ENCODE peak calls at places on chromosome 7, in ten cellular contexts. C is H9; Y is body of pancreas; N is AG04450; D is WTC11; L is CD8-positive, alpha-beta T cell; R is psoas muscle; K is stomach; Q is Panc1; I is left lung. M is an unnamed sample.

GRCh38 chr7:685540-685939 is 41.0 kb upstream of the DNAAF5 start:
- DNase-seq in N (no peak), L (no peak), K (no peak), C (no peak), D (no peak), Q (no peak), I (no peak), R (no peak), Y (no peak), M (no peak)

GRCh38 chr7:110948280-110948679 is 142.6 kb upstream of the LRRN3 start:
- DNase-seq in R (no peak), Q (no peak), N (no peak), L (no peak), Y (no peak), D (no peak), K (no peak), C (no peak), I (no peak), M (no peak)

GRCh38 chr7:105389090-105389650 is 449 bp upstream of the SRPK2 start:
- DNase-seq in C (peak), I (peak), L (no peak), R (peak), K (peak), Q (no peak), N (no peak), Y (peak), D (peak), M (peak)

GRCh38 chr7:127317447-127317961 is 64.8 kb upstream of the GRM8 start:
- DNase-seq in K (no peak), I (no peak), Q (no peak), D (no peak), L (no peak), R (no peak), C (no peak), N (no peak), Y (no peak), M (no peak)

GRCh38 chr7:141466151-141466904 is 84.9 kb upstream of the AGK start:
- DNase-seq in R (no peak), Y (no peak), K (no peak), L (no peak), Q (no peak), C (no peak), I (no peak), D (no peak), N (no peak), M (no peak)

GRCh38 chr7:81025360-81025759 is 106.5 kb upstream of the SEMA3C start:
- DNase-seq in D (no peak), L (no peak), I (no peak), R (no peak), K (no peak), N (no peak), Y (no peak), Q (no peak), C (no peak), M (no peak)

GRCh38 chr7:91083855-91084644 is 180.2 kb upstream of the FZD1 start:
- DNase-seq in N (no peak), I (no peak), K (peak), D (no peak), L (no peak), Y (peak), C (no peak), R (no peak), Q (no peak), M (no peak)

GRCh38 chr7:29326872-29327271 is 132.3 kb downstream of the CHN2 start:
- DNase-seq in N (no peak), D (no peak), C (no peak), Q (no peak), I (no peak), K (no peak), R (no peak), L (no peak), Y (no peak), M (no peak)

GRCh38 chr7:40489844-40490602 is 355.2 kb downstream of the SUGCT start:
- DNase-seq in R (no peak), K (no peak), Q (no peak), Y (no peak), D (no peak), C (no peak), L (no peak), I (no peak), N (no peak), M (no peak)

GRCh38 chr7:127897704-127898454 is 133.4 kb downstream of the LRRC4 start:
- DNase-seq in Q (no peak), L (no peak), K (no peak), C (no peak), I (no peak), D (no peak), N (no peak), R (no peak), Y (no peak), M (no peak)

GRCh38 chr7:149765399-149766121 is 7.8 kb downstream of the ZNF467 start:
- DNase-seq in C (peak), I (no peak), K (no peak), Q (no peak), N (no peak), Y (no peak), R (no peak), L (no peak), D (peak), M (peak)

GRCh38 chr7:7808156-7808555 is 89.7 kb upstream of the RPA3 start:
- DNase-seq in N (peak), K (no peak), C (no peak), R (no peak), Q (no peak), D (no peak), Y (no peak), L (no peak), I (no peak), M (no peak)

GRCh38 chr7:1943326-1943725 is 273.2 kb downstream of the ELFN1 start:
- DNase-seq in I (peak), C (no peak), R (peak), Q (no peak), K (no peak), L (no peak), N (no peak), D (no peak), Y (no peak), M (no peak)

GRCh38 chr7:33893377-33893776 is 12.0 kb upstream of the BMPER start:
- DNase-seq in L (no peak), Q (no peak), K (no peak), I (peak), R (no peak), N (no peak), C (no peak), Y (no peak), D (no peak), M (no peak)

GRCh38 chr7:19181634-19182033 is 36.4 kb upstream of the FERD3L start:
- DNase-seq in Q (no peak), I (no peak), N (no peak), K (no peak), D (no peak), R (no peak), L (no peak), C (no peak), Y (no peak), M (no peak)

GRCh38 chr7:40200791-40201190 is 66.0 kb downstream of the SUGCT start:
- DNase-seq in D (no peak), R (no peak), L (no peak), C (no peak), N (peak), K (no peak), I (no peak), Q (no peak), Y (no peak), M (no peak)

GRCh38 chr7:11786186-11786585 is 45.8 kb downstream of the THSD7A start:
- DNase-seq in D (no peak), L (no peak), Y (peak), K (no peak), R (no peak), Q (peak), N (no peak), C (no peak), I (no peak), M (no peak)

GRCh38 chr7:38411404-38411803 is 138.0 kb upstream of the TARP start:
- DNase-seq in C (peak), I (no peak), D (no peak), Y (no peak), Q (no peak), N (no peak), K (no peak), R (no peak), L (no peak), M (no peak)

GRCh38 chr7:150685219-150686029 is at the start of gene GIMAP2:
- DNase-seq in N (no peak), C (no peak), Q (no peak), D (no peak), R (no peak), I (no peak), K (no peak), L (no peak), Y (no peak), M (no peak)

GRCh38 chr7:155371884-155372781 is 74.5 kb downstream of the INSIG1 start:
- DNase-seq in C (no peak), K (no peak), Y (no peak), N (no peak), Q (no peak), I (no peak), L (no peak), R (peak), D (no peak), M (no peak)

GRCh38 chr7:38880035-38880434 is 29.0 kb downstream of the VPS41 start:
- DNase-seq in I (no peak), R (no peak), C (no peak), Q (no peak), Y (no peak), N (no peak), L (no peak), K (no peak), D (no peak), M (no peak)

GRCh38 chr7:5452937-5453540 is 29.4 kb upstream of the TNRC18 start:
- DNase-seq in N (peak), K (no peak), C (peak), Y (no peak), L (no peak), R (no peak), I (no peak), D (peak), Q (no peak), M (no peak)

GRCh38 chr7:142376356-142376997 is 118.6 kb upstream of the PRSS58 start:
- DNase-seq in Q (no peak), I (no peak), C (no peak), D (no peak), R (no peak), L (no peak), Y (peak), N (no peak), K (no peak), M (no peak)

GRCh38 chr7:157875230-157876179 is 538.7 kb downstream of the DNAJB6 start:
- DNase-seq in D (peak), L (peak), N (no peak), Q (no peak), K (peak), R (peak), C (peak), Y (no peak), I (no peak), M (no peak)
- TF ChIP-seq CTCF in D (peak), L (peak), N (no peak), Q (peak), K (peak), R (peak), C (peak), Y (peak), I (peak), M (peak)

GRCh38 chr7:46850563-46851325 is 731.2 kb downstream of the TNS3 start:
- DNase-seq in Y (no peak), L (no peak), K (no peak), R (no peak), N (no peak), D (no peak), C (no peak), Q (no peak), I (no peak), M (no peak)
- TF ChIP-seq CTCF in Y (no peak), L (no peak), K (no peak), R (no peak), N (no peak), D (no peak), C (no peak), Q (no peak), I (no peak), M (no peak)

DNA sequence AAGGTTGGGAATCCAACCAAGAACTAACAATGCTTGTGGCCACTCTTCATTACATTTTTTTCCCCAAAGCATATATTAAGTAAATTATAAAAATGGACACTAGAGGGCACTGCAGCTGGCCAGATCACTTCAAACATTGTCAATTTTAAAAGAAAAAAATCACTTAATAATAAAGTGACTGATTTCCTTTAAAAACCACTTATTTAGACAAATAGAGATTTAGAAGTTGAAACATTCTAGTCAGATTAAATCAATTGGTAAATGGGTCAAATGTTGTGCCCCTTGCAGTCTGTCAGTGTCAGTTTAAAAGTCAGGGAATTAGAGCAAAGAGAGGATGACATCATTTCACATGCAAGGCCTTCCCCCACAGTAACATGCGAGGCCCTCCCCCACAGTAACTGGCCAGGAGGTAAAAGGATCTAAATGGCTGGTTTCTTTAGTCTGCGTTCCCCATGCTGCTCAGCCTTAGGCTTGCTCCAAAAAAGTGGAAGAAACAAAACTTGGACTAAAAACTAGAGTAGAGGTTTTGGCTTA is 177.9 kb downstream of the SKAP2 start:
- DNase-seq in C (peak), I (peak), K (no peak), Y (no peak), R (peak), Q (peak), N (peak), L (no peak), D (peak), M (no peak)
- TF ChIP-seq CTCF in C (peak), I (peak), K (peak), Y (peak), R (peak), Q (peak), N (peak), L (peak), D (peak), M (peak)

GRCh38 chr7:75960372-75960771 is 34.0 kb downstream of the TMEM120A start:
- DNase-seq in L (no peak), R (no peak), N (no peak), I (no peak), Q (no peak), Y (no peak), C (no peak), K (no peak), D (no peak), M (no peak)

GRCh38 chr7:75963383-75963995 is 30.9 kb downstream of the TMEM120A start:
- DNase-seq in K (no peak), N (no peak), I (no peak), Q (no peak), R (no peak), Y (no peak), D (no peak), L (no peak), C (no peak), M (no peak)

GRCh38 chr7:75962607-75963382 is 31.6 kb downstream of the TMEM120A start:
- DNase-seq in I (no peak), D (no peak), C (no peak), Q (no peak), L (no peak), R (no peak), K (no peak), N (peak), Y (no peak), M (no peak)

GRCh38 chr7:75958802-75959543 is 35.4 kb downstream of the TMEM120A start:
- DNase-seq in C (no peak), N (no peak), Q (no peak), R (no peak), I (no peak), Y (no peak), L (no peak), K (no peak), D (no peak), M (no peak)

GRCh38 chr7:75961194-75961593 is 33.2 kb downstream of the TMEM120A start:
- DNase-seq in I (no peak), Y (no peak), D (peak), L (no peak), C (no peak), K (no peak), R (no peak), Q (no peak), N (no peak), M (no peak)
- TF ChIP-seq CTCF in I (no peak), Y (no peak), D (no peak), L (no peak), C (peak), K (no peak), R (peak), Q (no peak), N (peak), M (no peak)

DNA sequence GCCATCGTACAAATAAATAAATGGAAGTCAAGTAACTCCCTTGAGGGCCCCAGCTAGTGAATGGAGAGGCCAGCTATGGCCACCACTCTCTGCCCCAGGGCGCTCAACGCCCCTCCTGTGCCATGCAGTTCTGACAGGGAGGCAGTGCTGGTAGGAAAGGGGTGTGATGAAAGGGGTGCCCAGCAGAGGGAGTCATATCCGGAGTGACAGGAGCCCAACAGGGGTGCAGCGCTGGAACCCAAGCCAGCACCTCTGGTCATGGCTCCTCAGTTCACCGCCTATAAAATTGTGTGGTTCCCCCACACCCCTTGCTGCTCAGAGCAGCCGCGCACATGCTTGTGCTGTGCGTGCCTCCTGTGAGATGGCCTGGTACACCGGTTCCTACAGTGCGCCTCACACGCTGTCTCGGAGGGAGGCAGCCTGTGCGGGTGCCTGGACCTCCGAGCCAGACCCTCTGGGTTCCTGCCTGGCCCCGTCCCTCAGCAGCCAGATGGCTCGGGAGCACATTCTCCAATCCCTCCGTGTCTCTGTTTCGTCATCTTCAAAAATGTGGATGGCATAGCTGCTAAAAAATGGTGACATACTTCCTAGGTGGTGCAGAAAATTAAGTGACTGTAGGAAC is 125.6 kb downstream of the EGFR start:
- DNase-seq in N (no peak), D (peak), R (no peak), C (peak), Y (no peak), Q (no peak), L (no peak), I (no peak), K (no peak), M (no peak)
- TF ChIP-seq CTCF in N (peak), D (peak), R (peak), C (peak), Y (no peak), Q (peak), L (no peak), I (no peak), K (peak), M (peak)

GRCh38 chr7:49483142-49483541 is 290.3 kb upstream of the VWC2 start:
- DNase-seq in R (no peak), N (no peak), I (no peak), Q (no peak), C (no peak), D (peak), Y (no peak), L (no peak), K (no peak), M (no peak)
- TF ChIP-seq CTCF in R (no peak), N (no peak), I (no peak), Q (peak), C (peak), D (no peak), Y (no peak), L (no peak), K (no peak), M (no peak)

GRCh38 chr7:73340514-73340913 is 12.6 kb downstream of the FKBP6 start:
- DNase-seq in K (no peak), L (no peak), Y (no peak), Q (no peak), D (no peak), I (no peak), R (no peak), N (no peak), C (peak), M (no peak)

GRCh38 chr7:73343671-73344380 is 15.9 kb downstream of the FKBP6 start:
- DNase-seq in K (no peak), I (no peak), R (no peak), D (no peak), N (no peak), Q (no peak), C (no peak), Y (no peak), L (no peak), M (no peak)

GRCh38 chr7:73345538-73345937 is 17.6 kb downstream of the FKBP6 start:
- DNase-seq in Q (no peak), I (no peak), C (no peak), Y (no peak), N (no peak), R (no peak), K (no peak), D (no peak), L (no peak), M (no peak)

GRCh38 chr7:73341877-73342276 is 13.9 kb downstream of the FKBP6 start:
- DNase-seq in D (no peak), Y (no peak), L (no peak), I (no peak), N (peak), Q (no peak), C (no peak), R (no peak), K (no peak), M (no peak)

DNA sequence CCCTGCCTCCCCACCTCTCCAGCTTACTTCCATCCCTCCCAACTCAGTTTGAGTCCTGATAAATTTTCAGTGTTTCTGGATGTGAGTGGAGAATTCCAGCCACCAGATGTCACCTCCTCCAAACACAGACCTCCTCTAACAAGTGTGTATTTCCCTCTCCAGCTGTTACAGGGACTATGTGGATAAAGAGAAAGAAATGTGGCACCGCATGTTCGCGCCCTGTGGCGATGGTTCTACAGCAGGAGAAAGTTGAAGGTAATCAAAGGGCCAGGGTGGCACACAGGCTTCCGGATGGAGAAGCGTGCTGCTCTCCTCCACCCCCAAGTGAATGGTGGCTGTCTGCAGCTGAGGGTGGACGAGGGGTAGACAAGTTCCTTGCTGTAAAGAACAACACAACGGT is 14.7 kb downstream of the FKBP6 start:
- DNase-seq in C (peak), R (no peak), K (peak), Y (peak), Q (peak), D (no peak), L (no peak), I (no peak), N (peak), M (no peak)
- TF ChIP-seq CTCF in C (peak), R (peak), K (peak), Y (peak), Q (peak), D (no peak), L (no peak), I (no peak), N (peak), M (peak)

GRCh38 chr7:99919814-99920618 is 686 bp upstream of the TRIM4 start:
- DNase-seq in R (no peak), D (no peak), I (no peak), L (no peak), Y (no peak), N (no peak), K (no peak), Q (peak), C (no peak), M (no peak)

GRCh38 chr7:99923200-99923599 is 3.9 kb upstream of the TRIM4 start:
- DNase-seq in K (no peak), Q (no peak), D (no peak), Y (no peak), C (no peak), L (no peak), R (no peak), I (no peak), N (no peak), M (no peak)

GRCh38 chr7:99918959-99919813 is at the start of gene TRIM4:
- DNase-seq in N (peak), Q (peak), R (peak), Y (peak), D (peak), C (no peak), I (peak), K (peak), L (peak), M (peak)
- TF ChIP-seq CTCF in N (no peak), Q (peak), R (peak), Y (peak), D (no peak), C (no peak), I (no peak), K (no peak), L (no peak), M (peak)

GRCh38 chr7:46695045-46695708 is 774.1 kb upstream of the IGFBP3 start:
- DNase-seq in K (peak), Y (peak), Q (no peak), C (no peak), D (no peak), L (no peak), I (no peak), R (no peak), N (no peak), M (no peak)
- TF ChIP-seq CTCF in K (no peak), Y (no peak), Q (peak), C (peak), D (no peak), L (no peak), I (no peak), R (no peak), N (peak), M (no peak)

M was measured in osteocyte.